ENCODE peak calls at places on chromosomes 1 and 21, in nine cellular contexts. D, K, P, V, O, Q, L, M and I are unnamed samples.

GRCh38 chr1:85577421-85578320 is 2.9 kb upstream of the CCN1 start:
- DNase-seq in D (no peak), K (peak; percentile 57), P (no peak), V (peak; percentile 56), O (peak; percentile 21), Q (peak; percentile 77), L (no peak), M (no peak), I (no peak)

GRCh38 chr1:220516722-220517042 is 11.3 kb upstream of the MARK1 start:
- DNase-seq in D (no peak), K (no peak), P (no peak), V (no peak), O (no peak), Q (no peak), L (no peak), M (no peak), I (no peak)

GRCh38 chr21:44293551-44294231 is 6.2 kb upstream of the PFKL start:
- DNase-seq in D (peak; percentile 25), K (no peak), P (no peak), V (no peak), O (no peak), Q (no peak), L (peak; percentile 32), M (no peak), I (no peak)

GRCh38 chr1:234755449-234755863 is 145.5 kb upstream of the IRF2BP2 start:
- DNase-seq in D (no peak), K (peak; percentile 79), P (peak; percentile 71), V (peak; percentile 98), O (peak; percentile 77), Q (peak; percentile 92), L (no peak), M (peak; percentile 74), I (peak; percentile 27)

GRCh38 chr1:53899206-53899628 is 5.2 kb downstream of the DIO1 start:
- DNase-seq in D (no peak), K (peak; percentile 30), P (no peak), V (peak; percentile 69), O (peak; percentile 26), Q (no peak), L (no peak), M (no peak), I (no peak)

GRCh38 chr1:111738436-111739221 is 566 bp downstream of the INKA2 start:
- DNase-seq in D (peak; percentile 25), K (peak; percentile 56), P (peak; percentile 83), V (peak; percentile 23), O (peak; percentile 71), Q (peak; percentile 69), L (no peak), M (peak; percentile 74), I (peak; percentile 62)

GRCh38 chr1:54371038-54371935 is 34.9 kb downstream of the SSBP3 start:
- DNase-seq in D (no peak), K (no peak), P (no peak), V (no peak), O (peak; percentile 54), Q (no peak), L (no peak), M (no peak), I (no peak)

GRCh38 chr1:2300004-2300771 is 72.1 kb downstream of the SKI start:
- DNase-seq in D (peak; percentile 58), K (no peak), P (no peak), V (no peak), O (peak; percentile 75), Q (no peak), L (peak; percentile 80), M (no peak), I (no peak)

GRCh38 chr1:85134583-85135455 is 66.0 kb downstream of the SYDE2 start:
- DNase-seq in D (no peak), K (peak; percentile 8), P (no peak), V (no peak), O (peak; percentile 37), Q (peak; percentile 81), L (no peak), M (no peak), I (no peak)

GRCh38 chr1:226738421-226738994 is 574 bp downstream of the ITPKB start:
- DNase-seq in D (peak; percentile 21), K (peak; percentile 43), P (no peak), V (no peak), O (peak; percentile 48), Q (peak; percentile 18), L (no peak), M (no peak), I (no peak)

GRCh38 chr1:230970432-230970831 is 8.2 kb downstream of the TTC13 start:
- DNase-seq in D (no peak), K (no peak), P (no peak), V (no peak), O (no peak), Q (no peak), L (no peak), M (no peak), I (no peak)

GRCh38 chr1:93963585-93963984 is 54.4 kb upstream of the GCLM start:
- DNase-seq in D (no peak), K (no peak), P (no peak), V (no peak), O (peak; percentile 41), Q (no peak), L (no peak), M (no peak), I (no peak)

GRCh38 chr1:6621429-6622391 is 3.0 kb upstream of the THAP3 start:
- DNase-seq in D (no peak), K (no peak), P (no peak), V (no peak), O (no peak), Q (no peak), L (no peak), M (no peak), I (no peak)